ENCODE peak calls at places on chromosomes 12 and 14, in nine cellular contexts. H is PC-9, J is SK-N-SH, K is HCT116, L is GM23338, Q is GM23248, C is PC-3, X is Karpas-422, G is MM.1S. D is an unnamed sample. For H3K9me2, the result is how much of the 10 kb centered on the place peaks cover.

GRCh38 chr14:51319181-51319597 is 79.1 kb downstream of the TMX1 start:
- DNase-seq in H (no peak), J (no peak), K (no peak), L (no peak), Q (peak), C (no peak), X (no peak), G (no peak), D (no peak)

GRCh38 chr12:7712841-7713442 is 1.7 kb downstream of the DPPA3 start:
- DNase-seq in H (no peak), J (no peak), K (no peak), L (peak), Q (no peak), C (no peak), X (no peak), G (no peak), D (no peak)

GRCh38 chr12:122203968-122204828 is 689 bp downstream of the B3GNT4 start:
- DNase-seq in H (no peak), J (peak), K (no peak), L (peak), Q (peak), C (no peak), X (no peak), G (no peak), D (no peak)

GRCh38 chr12:124738636-124739467 is 124.8 kb downstream of the SCARB1 start:
- DNase-seq in H (no peak), J (no peak), K (no peak), L (no peak), Q (no peak), C (no peak), X (no peak), G (no peak), D (peak)

GRCh38 chr12:124410354-124411175 is 115.7 kb downstream of the RFLNA start:
- DNase-seq in H (peak), J (peak), K (no peak), L (no peak), Q (peak), C (no peak), X (no peak), G (no peak), D (no peak)

GRCh38 chr12:34334953-34335743 is 312.9 kb downstream of the ALG10 start:
- DNase-seq in H (no peak), J (no peak), K (no peak), L (no peak), Q (no peak), C (no peak), X (no peak), G (no peak), D (no peak)

GRCh38 chr12:56590237-56590830 is 39.8 kb downstream of the BAZ2A start:
- DNase-seq in H (no peak), J (peak), K (no peak), L (peak), Q (peak), C (peak), X (peak), G (peak), D (peak)

GRCh38 chr12:67720383-67720856 is 71.9 kb downstream of the DYRK2 start:
- DNase-seq in H (no peak), J (peak), K (no peak), L (no peak), Q (peak), C (peak), X (no peak), G (no peak), D (peak)

GRCh38 chr12:51524386-51524901 is 66.6 kb upstream of the SCN8A start:
- DNase-seq in H (no peak), J (peak), K (no peak), L (no peak), Q (no peak), C (no peak), X (no peak), G (no peak), D (no peak)

DNA sequence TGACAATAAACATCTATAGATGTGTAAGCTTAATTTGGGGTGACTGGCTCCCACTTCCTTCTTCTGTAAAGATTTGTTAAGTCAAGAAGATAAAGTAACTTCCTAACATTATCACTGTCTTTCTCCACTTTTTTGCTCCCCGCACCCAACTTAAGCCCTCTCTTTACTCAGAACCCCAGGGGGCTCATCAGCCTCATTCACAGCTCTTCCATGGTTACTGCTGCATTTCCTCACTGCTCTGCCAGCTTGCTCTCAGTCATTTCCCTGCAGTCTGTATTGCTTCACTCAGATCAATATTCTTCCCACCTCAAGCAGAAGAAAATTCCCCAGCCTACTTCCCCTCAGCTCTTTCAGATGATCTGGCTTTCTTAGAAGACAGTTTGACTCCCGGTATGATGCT is 102.0 kb downstream of the PIK3C2G start:
- DNase-seq in H (no peak), J (no peak), K (no peak), L (peak), Q (no peak), C (no peak), X (no peak), G (no peak), D (no peak)
- H3K4me3 ChIP-seq in H (no peak), J (no peak), K (no peak), L (no peak), Q (no peak), C (no peak), X (no peak), G (no peak), D (no peak)

DNA sequence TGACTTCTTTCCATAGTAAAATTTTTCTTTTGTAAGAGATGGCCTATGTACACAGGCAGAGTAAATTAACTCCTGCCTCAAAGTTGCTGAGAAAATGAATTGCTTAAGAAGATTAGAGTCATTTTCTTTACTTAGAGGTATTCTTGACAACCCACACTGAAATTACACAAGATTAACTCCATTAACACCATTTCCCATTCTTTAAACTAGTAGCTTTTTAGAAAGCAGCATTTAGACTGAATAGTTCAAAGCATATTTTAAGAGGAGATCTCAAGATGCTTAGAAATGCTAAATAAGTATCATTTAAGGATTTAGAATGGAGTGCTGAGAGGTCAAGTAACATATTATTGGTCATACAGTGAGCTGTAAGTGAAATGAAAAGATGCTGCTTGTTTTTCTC is 35.5 kb downstream of the PUS7L start:
- DNase-seq in H (no peak), J (no peak), K (no peak), L (no peak), Q (no peak), C (no peak), X (no peak), G (no peak), D (no peak)
- H3K9me2 ChIP-seq in H (under half), J (under half), K (under half), L (under half), Q (under half), C (under half), X (under half), G (under half), D (under half)

GRCh38 chr14:102333795-102334415 is 14.4 kb downstream of the ZNF839 start:
- DNase-seq in H (no peak), J (no peak), K (no peak), L (no peak), Q (no peak), C (no peak), X (no peak), G (no peak), D (no peak)
- H3K27ac ChIP-seq in H (no peak), J (no peak), K (no peak), L (peak), Q (no peak), C (no peak), X (no peak), G (no peak), D (no peak)

DNA sequence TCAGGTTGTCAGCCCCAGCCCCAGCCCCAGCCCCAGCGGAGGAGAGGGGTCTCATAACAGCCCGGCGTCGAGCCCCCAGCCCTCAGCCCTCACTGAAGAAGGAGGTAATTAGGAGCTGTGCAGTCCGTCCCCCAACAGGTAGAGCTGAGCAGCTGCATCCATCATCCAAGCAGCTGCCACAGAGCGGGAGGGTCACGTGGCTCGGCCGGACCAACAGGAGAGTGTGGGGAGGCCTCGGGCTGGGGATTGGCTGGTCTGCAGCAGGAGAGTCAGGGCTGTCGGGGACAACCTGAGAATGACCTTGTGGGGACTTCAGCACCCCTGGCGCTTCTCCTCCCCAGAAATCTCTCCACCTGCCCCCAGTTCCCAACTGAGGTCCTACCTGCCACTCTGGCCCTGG is 29.6 kb downstream of the SMUG1 start:
- DNase-seq in H (no peak), J (peak), K (peak), L (peak), Q (peak), C (no peak), X (peak), G (peak), D (peak)
- H3K4me3 ChIP-seq in H (no peak), J (no peak), K (no peak), L (peak), Q (no peak), C (no peak), X (peak), G (no peak), D (no peak)

DNA sequence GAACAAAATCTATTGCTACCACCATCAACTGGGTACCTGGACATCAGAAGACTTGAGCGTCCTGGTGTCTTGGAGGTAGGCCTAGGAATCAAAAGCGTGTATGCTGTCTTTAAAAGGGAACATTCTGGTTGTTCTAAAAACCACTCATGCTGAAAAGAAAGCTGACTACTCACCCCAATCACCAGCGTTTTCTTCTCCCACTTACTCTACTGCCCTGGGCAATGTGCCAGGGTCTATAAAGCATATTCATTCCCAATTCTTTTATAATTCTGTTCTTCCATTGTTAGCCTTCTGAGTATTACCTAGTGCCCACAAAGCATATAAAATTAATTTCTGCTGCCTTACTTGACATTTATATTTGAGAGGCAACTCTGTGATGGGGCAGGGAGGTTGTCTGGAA is 133.4 kb downstream of the KCNA5 start:
- DNase-seq in H (no peak), J (no peak), K (no peak), L (no peak), Q (no peak), C (no peak), X (no peak), G (no peak), D (no peak)
- H3K9me2 ChIP-seq in H (under half), J (under half), K (under half), L (under half), Q (under half), C (under half), X (under half), G (under half), D (under half)